ENCODE peak calls at places on chromosomes 5 and 9, in four cellular contexts. N, T, B and P are unnamed samples.

GRCh38 chr9:100848731-100849130 is 179.8 kb upstream of the PLPPR1 start:
- DNase-seq in B (no peak), T (no peak), N (no peak), P (no peak)

GRCh38 chr5:105905392-105905791 is 1765.3 kb downstream of the EFNA5 start:
- DNase-seq in T (no peak), N (no peak), B (no peak), P (no peak)

GRCh38 chr5:110817437-110817836 is 78.6 kb downstream of the SLC25A46 start:
- DNase-seq in B (no peak), T (no peak), N (no peak), P (no peak)

GRCh38 chr9:117081641-117082317 is 333.1 kb downstream of the ASTN2 start:
- DNase-seq in B (no peak), N (no peak), T (no peak), P (no peak)

GRCh38 chr5:118042076-118042475 is 946.3 kb downstream of the DTWD2 start:
- DNase-seq in T (no peak), N (no peak), B (no peak), P (no peak)

GRCh38 chr5:14699807-14700400 is 35.4 kb downstream of the OTULIN start:
- DNase-seq in B (no peak), N (no peak), T (no peak), P (no peak)

GRCh38 chr5:61306531-61307195 is 25.4 kb upstream of the ZSWIM6 start:
- DNase-seq in B (no peak), T (no peak), N (no peak), P (no peak)

GRCh38 chr5:157450024-157450423 is 10.0 kb upstream of the NIPAL4 start:
- DNase-seq in N (no peak), B (no peak), T (no peak), P (no peak)

DNA sequence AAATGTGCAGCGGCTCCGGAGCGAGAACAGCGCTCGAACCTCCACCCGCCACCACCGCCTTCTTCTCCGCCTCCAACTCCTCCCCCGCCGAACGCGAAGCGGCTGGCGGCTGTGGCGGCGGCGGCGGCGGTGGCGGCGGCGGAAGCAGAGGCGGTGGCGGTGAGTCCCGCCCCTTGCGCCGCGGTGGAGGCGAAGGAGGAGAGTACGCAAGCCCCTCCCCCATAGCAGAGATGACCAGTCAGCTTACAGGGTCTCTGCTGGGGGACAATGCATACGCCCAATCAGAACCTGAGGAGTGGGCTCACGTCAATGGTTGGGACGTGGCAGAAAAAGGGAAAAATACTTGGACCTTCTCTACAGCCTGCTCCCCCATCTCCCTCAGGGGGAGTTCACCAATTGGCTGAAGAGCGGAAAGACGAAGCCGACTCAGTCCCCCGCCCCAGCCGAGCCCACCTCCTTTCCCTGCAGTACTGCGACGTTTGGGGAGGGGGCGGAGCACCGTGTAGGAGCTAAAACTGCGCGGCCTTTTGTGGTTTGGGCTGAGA is at the start of gene PJA2:
- DNase-seq in T (peak), N (peak), B (peak), P (peak)
- TF ChIP-seq POLR2A in T (no peak), N (peak), B (peak), P (peak)

GRCh38 chr5:1883925-1884637 is 1.4 kb upstream of the IRX4 start:
- DNase-seq in B (no peak), T (no peak), N (no peak), P (no peak)
- H3K4me3 ChIP-seq in B (peak), T (no peak), N (peak), P (no peak)

GRCh38 chr5:177546262-177546741 is 8.1 kb downstream of the FAM193B start:
- DNase-seq in B (no peak), T (no peak), N (no peak), P (peak)
- TF ChIP-seq POLR2A in B (no peak), T (no peak), N (no peak), P (no peak)

GRCh38 chr9:107504585-107505455 is 15.3 kb upstream of the KLF4 start:
- DNase-seq in B (no peak), N (peak), T (no peak), P (no peak)
- H3K4me3 ChIP-seq in B (no peak), N (no peak), T (no peak), P (no peak)

GRCh38 chr5:133053463-133053862 is 1.6 kb downstream of the HSPA4 start:
- DNase-seq in B (no peak), T (no peak), N (no peak), P (no peak)

GRCh38 chr5:133050500-133050899 is 1.3 kb upstream of the HSPA4 start:
- DNase-seq in T (no peak), N (no peak), B (no peak), P (no peak)

GRCh38 chr5:133051547-133052316 is at the start of gene HSPA4:
- DNase-seq in N (peak), T (peak), B (peak), P (peak)

GRCh38 chr5:133051117-133051546 is 681 bp upstream of the HSPA4 start:
- DNase-seq in T (no peak), B (no peak), N (no peak), P (no peak)

DNA sequence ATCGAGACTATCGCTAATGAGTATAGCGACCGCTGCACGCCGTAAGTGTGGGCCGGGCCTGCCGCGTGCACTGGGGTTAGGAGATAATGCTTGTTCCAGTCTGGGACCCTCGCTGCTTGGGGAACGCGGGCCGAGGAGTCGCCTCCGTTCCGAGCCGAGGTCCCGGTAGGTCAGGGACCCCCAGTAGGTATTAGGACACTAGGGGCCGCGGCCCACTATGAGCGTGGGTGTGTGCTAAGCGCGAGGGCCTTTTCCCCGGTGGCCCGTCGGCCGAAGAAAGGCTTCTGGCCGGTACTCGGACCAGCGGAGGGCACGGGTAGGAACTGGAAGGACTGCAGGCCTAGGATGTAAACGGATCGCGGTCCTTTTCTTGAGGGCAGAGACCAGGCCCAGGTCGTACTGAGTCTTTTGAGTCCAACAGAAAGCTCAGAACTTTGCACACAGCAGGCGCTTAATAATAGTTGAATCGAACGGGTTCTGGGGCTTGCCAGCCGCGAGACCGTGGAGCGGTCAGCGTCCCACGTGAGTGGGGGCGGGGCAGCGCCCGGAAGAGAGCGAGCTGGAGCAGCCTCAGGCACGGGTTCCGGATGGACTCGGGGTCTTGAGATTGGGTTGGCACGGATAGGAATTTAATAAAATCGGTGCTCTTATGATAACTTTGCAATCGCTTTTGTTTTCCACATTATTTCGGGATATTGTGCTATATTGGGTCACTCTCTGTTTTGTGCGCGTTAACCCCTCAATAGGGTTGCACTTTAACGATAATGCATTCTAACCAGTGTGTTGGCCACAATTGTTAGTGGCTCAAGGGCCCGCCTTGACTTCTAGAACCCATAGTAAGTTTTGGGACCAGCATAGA is 733 bp downstream of the HSPA4 start:
- DNase-seq in B (no peak), N (peak), T (no peak), P (no peak)
- TF ChIP-seq POLR2A in B (no peak), N (no peak), T (no peak), P (no peak)